ENCODE peak calls at places on chromosomes 5 and 9, in nine cellular contexts. R, O, U, N, V, Y, D, C and W are unnamed samples.

GRCh38 chr9:94611638-94612068 is 18.0 kb upstream of the FBP2 start:
- DNase-seq in U (no peak), C (no peak), V (no peak), Y (no peak), N (no peak), D (no peak), R (no peak), O (no peak), W (no peak)

GRCh38 chr5:143138839-143139238 is 264.6 kb downstream of the NR3C1 start:
- DNase-seq in C (no peak), R (no peak), Y (no peak), O (no peak), U (no peak), V (no peak), D (no peak), N (peak), W (no peak)

GRCh38 chr5:154467655-154468354 is 10.2 kb downstream of the HAND1 start:
- DNase-seq in D (peak), U (peak), O (peak), R (peak), Y (peak), V (peak), N (peak), C (peak), W (peak)

GRCh38 chr5:1797109-1797800 is 2.4 kb downstream of the MRPL36 start:
- DNase-seq in N (no peak), D (no peak), U (no peak), R (no peak), Y (no peak), C (no peak), V (no peak), O (no peak), W (no peak)

GRCh38 chr9:34242830-34243229 is 64.0 kb downstream of the UBAP1 start:
- DNase-seq in V (no peak), O (no peak), N (no peak), Y (no peak), R (peak), U (no peak), D (no peak), C (no peak), W (no peak)

GRCh38 chr9:137083418-137084004 is 3.3 kb upstream of the MAN1B1 start:
- DNase-seq in R (peak), C (peak), D (peak), Y (no peak), U (no peak), O (peak), V (peak), N (peak), W (peak)

GRCh38 chr9:121672213-121672612 is 20.8 kb downstream of the DAB2IP start:
- DNase-seq in R (no peak), U (no peak), D (no peak), Y (peak), V (no peak), N (peak), C (no peak), O (no peak), W (peak)

GRCh38 chr9:14722391-14723035 is at the start of gene CER1:
- DNase-seq in R (no peak), O (no peak), Y (no peak), C (no peak), V (no peak), D (no peak), U (no peak), N (no peak), W (no peak)

GRCh38 chr5:122469520-122469919 is 157.5 kb downstream of the SNCAIP start:
- DNase-seq in N (no peak), O (no peak), U (no peak), C (no peak), D (no peak), Y (no peak), R (no peak), V (no peak), W (no peak)

DNA sequence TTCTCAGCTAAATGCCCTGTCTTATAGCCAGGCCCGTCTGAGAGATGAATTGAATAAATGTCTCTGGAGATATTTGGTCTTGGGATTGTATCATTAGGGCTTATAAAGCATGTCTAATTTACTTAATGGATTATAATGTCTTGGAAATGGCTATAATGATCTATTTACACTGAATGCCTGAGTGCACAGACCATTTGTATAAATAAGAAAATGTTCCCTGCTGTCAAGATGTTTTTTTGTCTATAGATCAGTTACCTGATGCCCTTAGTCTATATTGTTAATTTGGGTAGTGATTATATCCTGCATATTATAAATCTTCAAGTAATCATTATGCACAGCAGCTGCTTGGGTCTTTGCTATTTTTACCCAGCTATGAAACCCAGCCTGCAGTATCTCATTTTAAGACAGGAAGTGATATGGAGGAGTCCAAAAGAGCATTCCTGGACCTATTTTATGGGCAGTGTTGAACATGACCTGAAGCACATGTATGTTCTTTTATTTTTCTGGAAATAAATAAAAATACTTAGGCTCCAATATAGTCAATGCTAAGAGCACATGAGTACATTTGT is 113.0 kb upstream of the ACTBL2 start:
- DNase-seq in V (no peak), U (no peak), R (peak), D (no peak), Y (no peak), C (no peak), O (no peak), N (no peak), W (no peak)
- TF ChIP-seq CTCF in V (no peak), U (no peak), R (no peak), D (no peak), Y (no peak), C (no peak), O (no peak), N (no peak), W (no peak)

DNA sequence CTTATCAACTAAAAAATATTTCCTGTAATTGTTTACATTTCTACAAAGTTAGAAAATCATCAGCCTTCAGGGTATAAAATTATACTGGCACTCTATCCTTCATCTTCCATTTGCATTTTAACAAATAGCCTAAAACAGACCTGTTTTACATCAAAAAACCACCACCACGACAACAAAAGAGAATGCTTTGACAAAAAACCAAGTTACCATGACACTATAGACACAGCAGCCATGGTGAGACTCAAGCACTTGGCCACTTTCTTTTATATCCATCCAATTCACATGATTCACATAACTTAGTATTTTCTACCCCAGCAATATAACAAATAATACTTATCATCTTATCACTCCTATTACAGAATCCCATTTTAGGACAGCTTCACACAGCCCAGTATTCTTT is 2.8 kb downstream of the NADK2 start:
- DNase-seq in N (no peak), D (no peak), Y (no peak), U (no peak), C (no peak), V (no peak), O (no peak), R (peak), W (no peak)
- H3K4me3 ChIP-seq in N (no peak), D (no peak), Y (no peak), U (peak), C (no peak), V (no peak), O (no peak), R (no peak), W (no peak)

GRCh38 chr9:99511723-99512122 is 289.6 kb downstream of the SEC61B start:
- DNase-seq in U (no peak), O (no peak), C (no peak), D (no peak), V (no peak), N (no peak), R (no peak), Y (no peak), W (no peak)
- TF ChIP-seq CTCF in U (no peak), O (no peak), C (no peak), D (peak), V (no peak), N (peak), R (peak), Y (no peak), W (no peak)

GRCh38 chr9:135501261-135502167 is 1.0 kb downstream of the MRPS2 start:
- DNase-seq in Y (peak), D (no peak), U (no peak), V (no peak), C (no peak), N (no peak), R (no peak), O (peak), W (peak)

GRCh38 chr9:135500525-135501260 is at the start of gene MRPS2:
- DNase-seq in D (peak), R (peak), C (peak), N (peak), U (peak), Y (peak), V (peak), O (peak), W (peak)

GRCh38 chr9:135499326-135500070 is 984 bp upstream of the MRPS2 start:
- DNase-seq in U (peak), V (peak), N (peak), R (peak), Y (peak), O (peak), C (peak), D (peak), W (peak)

GRCh38 chr9:135498381-135499126 is 1.9 kb upstream of the MRPS2 start:
- DNase-seq in O (peak), D (no peak), R (no peak), Y (peak), U (no peak), V (no peak), C (no peak), N (no peak), W (peak)

GRCh38 chr9:135500071-135500524 is 384 bp upstream of the MRPS2 start:
- DNase-seq in C (no peak), N (peak), Y (no peak), V (no peak), O (no peak), U (no peak), R (peak), D (no peak), W (no peak)
- H3K4me3 ChIP-seq in C (peak), N (peak), Y (peak), V (peak), O (peak), U (peak), R (peak), D (peak), W (peak)

DNA sequence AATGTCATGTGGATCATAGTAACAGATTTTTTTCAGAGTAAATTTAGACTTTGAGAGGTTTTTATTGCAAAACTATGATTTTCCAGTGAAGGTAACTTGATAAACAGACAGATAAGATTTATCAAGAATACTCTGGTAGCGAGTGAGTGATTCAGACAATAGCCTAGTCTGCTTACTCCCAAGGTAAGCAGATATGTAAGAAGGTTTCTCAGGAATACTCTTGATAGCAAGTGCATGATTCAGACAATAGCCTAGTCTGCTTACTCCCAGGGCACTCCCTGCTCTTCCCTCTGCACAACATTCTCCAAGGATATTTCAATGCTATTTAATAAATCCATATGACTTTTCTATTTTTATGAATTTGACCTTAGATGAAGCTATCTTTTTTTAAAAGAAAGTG is 1881.5 kb downstream of the EFNA5 start:
- DNase-seq in O (no peak), R (no peak), N (no peak), C (no peak), Y (no peak), V (no peak), D (no peak), U (no peak), W (no peak)
- TF ChIP-seq CTCF in O (no peak), R (no peak), N (no peak), C (no peak), Y (no peak), V (no peak), D (no peak), U (no peak), W (no peak)

DNA sequence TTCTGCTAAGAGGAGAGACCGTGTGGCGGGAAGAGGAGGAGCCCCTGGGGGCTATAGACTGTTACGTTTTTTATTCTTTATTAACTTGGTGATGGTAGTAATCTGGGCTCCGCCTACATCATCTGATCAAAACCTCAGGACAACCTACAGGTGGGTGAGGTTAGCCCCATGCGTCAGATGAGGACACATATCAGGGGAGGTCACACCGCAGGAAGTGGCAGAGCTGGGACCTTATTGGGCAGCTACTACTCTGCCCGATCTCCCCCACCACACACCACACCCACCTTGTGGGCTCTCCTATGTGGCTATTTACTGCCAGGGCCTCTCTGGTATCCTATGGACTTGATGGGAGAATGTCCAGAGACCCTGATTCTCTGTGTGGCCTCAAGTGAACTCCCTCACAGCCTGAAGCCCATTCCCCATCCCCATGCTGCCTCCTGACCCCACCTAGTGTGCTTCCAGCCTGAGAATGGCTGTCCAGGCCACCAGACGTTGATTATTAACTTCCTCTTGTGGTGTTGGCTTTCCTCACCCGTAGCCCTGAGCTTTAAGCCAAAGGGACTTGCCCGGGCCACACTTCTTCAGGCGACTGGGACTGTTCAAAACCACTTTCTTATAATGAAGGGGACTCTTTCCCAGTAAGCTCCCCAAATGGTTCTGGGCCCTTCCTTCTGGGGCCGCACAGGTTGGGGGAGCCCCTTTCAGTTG is 8.2 kb downstream of the UNC5A start:
- DNase-seq in D (peak), O (peak), Y (no peak), R (no peak), U (no peak), N (no peak), C (no peak), V (no peak), W (no peak)
- H3K4me3 ChIP-seq in D (peak), O (no peak), Y (no peak), R (no peak), U (peak), N (no peak), C (peak), V (no peak), W (no peak)